ENCODE peak calls at places on chromosomes 4 and X, in eight cellular contexts. One of them, this sample, is unnamed.

GRCh38 chrX:10158279-10158939 is 1.6 kb downstream of the CLCN4 start:
- DNase-seq in upper lobe of left lung: peak; percentile 90
- DNase-seq in effector memory CD8-positive, alpha-beta T cell: no peak
- DNase-seq in neuronal stem cell: peak; percentile 5
- DNase-seq in chondrocyte: no peak
- DNase-seq in K562: no peak
- DNase-seq in mammary epithelial cell: no peak
- DNase-seq in RCC 7860: no peak
- DNase-seq in this sample: peak; percentile 28

GRCh38 chr4:115272185-115272584 is 158.8 kb upstream of the NDST4 start:
- DNase-seq in mammary epithelial cell: no peak
- DNase-seq in effector memory CD8-positive, alpha-beta T cell: no peak
- DNase-seq in chondrocyte: no peak
- DNase-seq in RCC 7860: no peak
- DNase-seq in K562: no peak
- DNase-seq in upper lobe of left lung: no peak
- DNase-seq in neuronal stem cell: no peak
- DNase-seq in this sample: no peak

GRCh38 chr4:82780398-82781231 is 18.0 kb downstream of the SCD5 start:
- DNase-seq in mammary epithelial cell: no peak
- DNase-seq in effector memory CD8-positive, alpha-beta T cell: no peak
- DNase-seq in K562: peak; percentile 45
- DNase-seq in chondrocyte: no peak
- DNase-seq in upper lobe of left lung: peak; percentile 85
- DNase-seq in neuronal stem cell: no peak
- DNase-seq in RCC 7860: no peak
- DNase-seq in this sample: no peak

GRCh38 chr4:149008415-149009025 is 566.3 kb upstream of the NR3C2 start:
- DNase-seq in RCC 7860: no peak
- DNase-seq in K562: no peak
- DNase-seq in effector memory CD8-positive, alpha-beta T cell: no peak
- DNase-seq in upper lobe of left lung: no peak
- DNase-seq in neuronal stem cell: no peak
- DNase-seq in chondrocyte: no peak
- DNase-seq in mammary epithelial cell: no peak
- DNase-seq in this sample: no peak

GRCh38 chr4:176404591-176404990 is 84.8 kb downstream of the SPCS3 start:
- DNase-seq in chondrocyte: no peak
- DNase-seq in effector memory CD8-positive, alpha-beta T cell: no peak
- DNase-seq in neuronal stem cell: no peak
- DNase-seq in upper lobe of left lung: no peak
- DNase-seq in RCC 7860: peak; percentile 14
- DNase-seq in K562: no peak
- DNase-seq in mammary epithelial cell: peak; percentile 71
- DNase-seq in this sample: no peak

GRCh38 chr4:15562114-15562513 is 92.4 kb downstream of the CC2D2A start:
- DNase-seq in neuronal stem cell: no peak
- DNase-seq in effector memory CD8-positive, alpha-beta T cell: no peak
- DNase-seq in K562: no peak
- DNase-seq in upper lobe of left lung: no peak
- DNase-seq in RCC 7860: no peak
- DNase-seq in mammary epithelial cell: peak; percentile 6
- DNase-seq in chondrocyte: no peak
- DNase-seq in this sample: no peak

GRCh38 chrX:150146271-150146888 is 208.1 kb upstream of the EOLA2 start:
- DNase-seq in K562: no peak
- DNase-seq in chondrocyte: no peak
- DNase-seq in mammary epithelial cell: no peak
- DNase-seq in neuronal stem cell: no peak
- DNase-seq in effector memory CD8-positive, alpha-beta T cell: no peak
- DNase-seq in upper lobe of left lung: no peak
- DNase-seq in RCC 7860: peak; percentile 9
- DNase-seq in this sample: no peak

GRCh38 chrX:109890300-109890699 is 112.6 kb upstream of the TMEM164 start:
- DNase-seq in K562: no peak
- DNase-seq in neuronal stem cell: no peak
- DNase-seq in upper lobe of left lung: no peak
- DNase-seq in RCC 7860: no peak
- DNase-seq in chondrocyte: no peak
- DNase-seq in effector memory CD8-positive, alpha-beta T cell: no peak
- DNase-seq in mammary epithelial cell: no peak
- DNase-seq in this sample: no peak

GRCh38 chr4:176547005-176547404 is 227.2 kb downstream of the SPCS3 start:
- DNase-seq in upper lobe of left lung: no peak
- DNase-seq in effector memory CD8-positive, alpha-beta T cell: no peak
- DNase-seq in chondrocyte: no peak
- DNase-seq in RCC 7860: no peak
- DNase-seq in K562: no peak
- DNase-seq in mammary epithelial cell: no peak
- DNase-seq in neuronal stem cell: no peak
- DNase-seq in this sample: no peak

GRCh38 chr4:83150563-83151330 is 36.2 kb upstream of the PLAC8 start:
- DNase-seq in RCC 7860: peak; percentile 28
- DNase-seq in K562: no peak
- DNase-seq in mammary epithelial cell: peak; percentile 53
- DNase-seq in effector memory CD8-positive, alpha-beta T cell: no peak
- DNase-seq in neuronal stem cell: no peak
- DNase-seq in chondrocyte: no peak
- DNase-seq in upper lobe of left lung: no peak
- DNase-seq in this sample: no peak

GRCh38 chr4:78058591-78059523 is 1.7 kb downstream of the FRAS1 start:
- DNase-seq in RCC 7860: no peak
- DNase-seq in chondrocyte: no peak
- DNase-seq in mammary epithelial cell: peak; percentile 50
- DNase-seq in effector memory CD8-positive, alpha-beta T cell: no peak
- DNase-seq in K562: no peak
- DNase-seq in neuronal stem cell: peak; percentile 65
- DNase-seq in upper lobe of left lung: peak; percentile 81
- DNase-seq in this sample: peak; percentile 66

GRCh38 chrX:45758319-45758718 is 557.6 kb upstream of the DIPK2B start:
- DNase-seq in K562: no peak
- DNase-seq in effector memory CD8-positive, alpha-beta T cell: no peak
- DNase-seq in chondrocyte: no peak
- DNase-seq in mammary epithelial cell: peak; percentile 89
- DNase-seq in upper lobe of left lung: no peak
- DNase-seq in neuronal stem cell: no peak
- DNase-seq in RCC 7860: peak; percentile 87
- DNase-seq in this sample: no peak

GRCh38 chrX:77788050-77788449 is 2.0 kb upstream of the ATRX start:
- DNase-seq in mammary epithelial cell: no peak
- DNase-seq in upper lobe of left lung: no peak
- DNase-seq in K562: peak; percentile 40
- DNase-seq in effector memory CD8-positive, alpha-beta T cell: no peak
- DNase-seq in neuronal stem cell: no peak
- DNase-seq in RCC 7860: no peak
- DNase-seq in chondrocyte: no peak
- DNase-seq in this sample: no peak

GRCh38 chr4:80471701-80472100 is 136.2 kb downstream of the CFAP299 start:
- DNase-seq in K562: no peak
- DNase-seq in effector memory CD8-positive, alpha-beta T cell: no peak
- DNase-seq in RCC 7860: no peak
- DNase-seq in upper lobe of left lung: peak; percentile 8
- DNase-seq in chondrocyte: no peak
- DNase-seq in neuronal stem cell: no peak
- DNase-seq in mammary epithelial cell: peak; percentile 44
- DNase-seq in this sample: no peak

GRCh38 chr4:110196871-110197420 is 1.5 kb downstream of the ELOVL6 start:
- DNase-seq in mammary epithelial cell: peak; percentile 48
- DNase-seq in upper lobe of left lung: peak; percentile 93
- DNase-seq in chondrocyte: no peak
- DNase-seq in effector memory CD8-positive, alpha-beta T cell: peak; percentile 41
- DNase-seq in neuronal stem cell: no peak
- DNase-seq in K562: peak; percentile 55
- DNase-seq in RCC 7860: peak; percentile 11
- DNase-seq in this sample: peak; percentile 67

GRCh38 chr4:19478791-19479190 is 772.9 kb upstream of the SLIT2 start:
- DNase-seq in RCC 7860: no peak
- DNase-seq in effector memory CD8-positive, alpha-beta T cell: no peak
- DNase-seq in chondrocyte: no peak
- DNase-seq in neuronal stem cell: no peak
- DNase-seq in K562: no peak
- DNase-seq in upper lobe of left lung: no peak
- DNase-seq in mammary epithelial cell: no peak
- DNase-seq in this sample: no peak

GRCh38 chr4:129515356-129515755 is 419.4 kb downstream of the C4orf33 start:
- DNase-seq in neuronal stem cell: no peak
- DNase-seq in RCC 7860: no peak
- DNase-seq in effector memory CD8-positive, alpha-beta T cell: no peak
- DNase-seq in K562: no peak
- DNase-seq in upper lobe of left lung: no peak
- DNase-seq in chondrocyte: no peak
- DNase-seq in mammary epithelial cell: no peak
- DNase-seq in this sample: no peak

GRCh38 chrX:70260104-70260503 is at the start of gene P2RY4:
- DNase-seq in effector memory CD8-positive, alpha-beta T cell: no peak
- DNase-seq in neuronal stem cell: no peak
- DNase-seq in K562: no peak
- DNase-seq in chondrocyte: no peak
- DNase-seq in mammary epithelial cell: no peak
- DNase-seq in upper lobe of left lung: no peak
- DNase-seq in RCC 7860: no peak
- DNase-seq in this sample: no peak

GRCh38 chr4:46445689-46446339 is 55.9 kb upstream of the GABRA2 start:
- DNase-seq in chondrocyte: no peak
- DNase-seq in RCC 7860: no peak
- DNase-seq in K562: no peak
- DNase-seq in mammary epithelial cell: peak; percentile 77
- DNase-seq in effector memory CD8-positive, alpha-beta T cell: no peak
- DNase-seq in neuronal stem cell: no peak
- DNase-seq in upper lobe of left lung: no peak
- DNase-seq in this sample: no peak

GRCh38 chr4:16056681-16057400 is 27.0 kb downstream of the PROM1 start:
- DNase-seq in K562: no peak
- DNase-seq in effector memory CD8-positive, alpha-beta T cell: no peak
- DNase-seq in upper lobe of left lung: no peak
- DNase-seq in mammary epithelial cell: no peak
- DNase-seq in neuronal stem cell: no peak
- DNase-seq in RCC 7860: no peak
- DNase-seq in chondrocyte: no peak
- DNase-seq in this sample: no peak

GRCh38 chr4:30153427-30153826 is 566.7 kb upstream of the PCDH7 start:
- DNase-seq in upper lobe of left lung: peak; percentile 10
- DNase-seq in chondrocyte: no peak
- DNase-seq in effector memory CD8-positive, alpha-beta T cell: no peak
- DNase-seq in mammary epithelial cell: no peak
- DNase-seq in K562: no peak
- DNase-seq in RCC 7860: no peak
- DNase-seq in neuronal stem cell: no peak
- DNase-seq in this sample: no peak

This sample was measured in endothelial cell.